ENCODE peak calls at places on chromosomes 16 and 17, in five cellular contexts. One of them, this sample, is unnamed.

GRCh38 chr17:76331083-76331482 is 22.6 kb downstream of the PRPSAP1 start:
- DNase-seq in fibroblast of the aortic adventitia: no peak
- DNase-seq in NB4: no peak
- DNase-seq in ovary: no peak
- DNase-seq in memory B cell: no peak
- DNase-seq in this sample: no peak

GRCh38 chr16:12675852-12676251 is 127.8 kb downstream of the CPPED1 start:
- DNase-seq in fibroblast of the aortic adventitia: peak
- DNase-seq in memory B cell: no peak
- DNase-seq in NB4: no peak
- DNase-seq in ovary: no peak
- DNase-seq in this sample: no peak

GRCh38 chr17:8470447-8471047 is 34.9 kb downstream of the NDEL1 start:
- DNase-seq in NB4: no peak
- DNase-seq in ovary: peak
- DNase-seq in memory B cell: no peak
- DNase-seq in fibroblast of the aortic adventitia: peak
- DNase-seq in this sample: peak

GRCh38 chr16:24834459-24835335 is 11.1 kb upstream of the SLC5A11 start:
- DNase-seq in fibroblast of the aortic adventitia: peak
- DNase-seq in memory B cell: no peak
- DNase-seq in ovary: no peak
- DNase-seq in NB4: peak
- DNase-seq in this sample: no peak

GRCh38 chr16:69620564-69620963 is 54.8 kb downstream of the NFAT5 start:
- DNase-seq in memory B cell: no peak
- DNase-seq in fibroblast of the aortic adventitia: peak
- DNase-seq in NB4: no peak
- DNase-seq in ovary: no peak
- DNase-seq in this sample: no peak

GRCh38 chr16:70377782-70378181 is 31.1 kb downstream of the DDX19A start:
- DNase-seq in NB4: no peak
- DNase-seq in fibroblast of the aortic adventitia: no peak
- DNase-seq in memory B cell: no peak
- DNase-seq in ovary: no peak
- DNase-seq in this sample: no peak

GRCh38 chr16:16007743-16008111 is 58.3 kb downstream of the ABCC1 start:
- DNase-seq in fibroblast of the aortic adventitia: no peak
- DNase-seq in memory B cell: peak
- DNase-seq in NB4: no peak
- DNase-seq in ovary: no peak
- DNase-seq in this sample: no peak

GRCh38 chr17:17120716-17121115 is 78.5 kb downstream of the MPRIP start:
- DNase-seq in memory B cell: no peak
- DNase-seq in NB4: no peak
- DNase-seq in fibroblast of the aortic adventitia: peak
- DNase-seq in ovary: no peak
- DNase-seq in this sample: no peak

GRCh38 chr16:31134091-31134571 is 1.4 kb downstream of the PRSS8 start:
- DNase-seq in fibroblast of the aortic adventitia: no peak
- DNase-seq in NB4: peak
- DNase-seq in memory B cell: no peak
- DNase-seq in ovary: no peak
- DNase-seq in this sample: no peak

GRCh38 chr17:40312893-40313659 is 4.1 kb downstream of the RARA start:
- DNase-seq in fibroblast of the aortic adventitia: no peak
- DNase-seq in memory B cell: no peak
- DNase-seq in NB4: no peak
- DNase-seq in ovary: no peak
- DNase-seq in this sample: no peak

GRCh38 chr16:83676056-83676455 is 131.7 kb upstream of the HSBP1 start:
- DNase-seq in ovary: no peak
- DNase-seq in fibroblast of the aortic adventitia: no peak
- DNase-seq in memory B cell: no peak
- DNase-seq in NB4: no peak
- DNase-seq in this sample: no peak

GRCh38 chr17:6476061-6476833 is 32.0 kb downstream of the PIMREG start:
- DNase-seq in fibroblast of the aortic adventitia: no peak
- DNase-seq in ovary: no peak
- DNase-seq in NB4: no peak
- DNase-seq in memory B cell: no peak
- DNase-seq in this sample: no peak

GRCh38 chr16:56332464-56333079 is 92.8 kb downstream of the AMFR start:
- DNase-seq in ovary: peak
- DNase-seq in fibroblast of the aortic adventitia: peak
- DNase-seq in memory B cell: no peak
- DNase-seq in NB4: peak
- DNase-seq in this sample: peak

GRCh38 chr16:67951485-67951884 is 7.6 kb upstream of the LCAT start:
- DNase-seq in memory B cell: no peak
- DNase-seq in NB4: no peak
- DNase-seq in fibroblast of the aortic adventitia: no peak
- DNase-seq in ovary: no peak
- DNase-seq in this sample: peak

GRCh38 chr17:43917348-43918025 is 10.2 kb upstream of the MPP2 start:
- DNase-seq in ovary: no peak
- DNase-seq in NB4: peak
- DNase-seq in fibroblast of the aortic adventitia: peak
- DNase-seq in memory B cell: peak
- DNase-seq in this sample: peak

GRCh38 chr16:12257926-12258561 is 281.5 kb downstream of the SNX29 start:
- DNase-seq in fibroblast of the aortic adventitia: no peak
- DNase-seq in ovary: no peak
- DNase-seq in NB4: no peak
- DNase-seq in memory B cell: no peak
- DNase-seq in this sample: no peak

GRCh38 chr16:11315499-11315898 is 29.8 kb upstream of the RMI2 start:
- DNase-seq in NB4: no peak
- DNase-seq in fibroblast of the aortic adventitia: no peak
- DNase-seq in memory B cell: no peak
- DNase-seq in ovary: no peak
- DNase-seq in this sample: no peak

GRCh38 chr17:7095642-7096041 is 15.6 kb upstream of the CLEC10A start:
- DNase-seq in fibroblast of the aortic adventitia: no peak
- DNase-seq in NB4: peak
- DNase-seq in ovary: no peak
- DNase-seq in memory B cell: peak
- DNase-seq in this sample: no peak

GRCh38 chr17:68106085-68106484 is 70.5 kb downstream of the KPNA2 start:
- DNase-seq in memory B cell: no peak
- DNase-seq in ovary: no peak
- DNase-seq in fibroblast of the aortic adventitia: no peak
- DNase-seq in NB4: no peak
- DNase-seq in this sample: no peak

GRCh38 chr17:62109924-62110323 is 44.8 kb upstream of the MED13 start:
- DNase-seq in fibroblast of the aortic adventitia: no peak
- DNase-seq in ovary: no peak
- DNase-seq in NB4: no peak
- DNase-seq in memory B cell: no peak
- DNase-seq in this sample: no peak

GRCh38 chr16:6880263-6880662 is 452.4 kb upstream of the RBFOX1 start:
- DNase-seq in memory B cell: no peak
- DNase-seq in NB4: no peak
- DNase-seq in ovary: no peak
- DNase-seq in fibroblast of the aortic adventitia: no peak
- DNase-seq in this sample: no peak

GRCh38 chr17:836154-836553 is 54.0 kb downstream of the MRM3 start:
- DNase-seq in NB4: no peak
- DNase-seq in memory B cell: no peak
- DNase-seq in ovary: no peak
- DNase-seq in fibroblast of the aortic adventitia: peak
- DNase-seq in this sample: no peak

GRCh38 chr16:24452724-24453123 is 86.6 kb upstream of the RBBP6 start:
- DNase-seq in memory B cell: no peak
- DNase-seq in fibroblast of the aortic adventitia: no peak
- DNase-seq in ovary: no peak
- DNase-seq in NB4: no peak
- DNase-seq in this sample: no peak

GRCh38 chr16:23124315-23124714 is 24.9 kb downstream of the USP31 start:
- DNase-seq in fibroblast of the aortic adventitia: peak
- DNase-seq in NB4: no peak
- DNase-seq in ovary: no peak
- DNase-seq in memory B cell: no peak
- DNase-seq in this sample: peak

GRCh38 chr16:66097746-66098145 is 268.7 kb upstream of the CDH5 start:
- DNase-seq in NB4: no peak
- DNase-seq in fibroblast of the aortic adventitia: no peak
- DNase-seq in memory B cell: no peak
- DNase-seq in ovary: no peak
- DNase-seq in this sample: no peak

GRCh38 chr17:29369831-29370735 is 20.1 kb upstream of the TAOK1 start:
- DNase-seq in fibroblast of the aortic adventitia: peak
- DNase-seq in memory B cell: peak
- DNase-seq in NB4: peak
- DNase-seq in ovary: peak
- DNase-seq in this sample: peak

GRCh38 chr17:1486802-1487695 is 5.4 kb downstream of the MYO1C start:
- DNase-seq in memory B cell: peak
- DNase-seq in fibroblast of the aortic adventitia: peak
- DNase-seq in NB4: peak
- DNase-seq in ovary: peak
- DNase-seq in this sample: peak

GRCh38 chr17:28774206-28774605 is 30.4 kb downstream of the TRAF4 start:
- DNase-seq in NB4: no peak
- DNase-seq in ovary: no peak
- DNase-seq in fibroblast of the aortic adventitia: no peak
- DNase-seq in memory B cell: no peak
- DNase-seq in this sample: no peak

GRCh38 chr17:28898261-28898955 is 875 bp upstream of the FLOT2 start:
- DNase-seq in memory B cell: no peak
- DNase-seq in ovary: no peak
- DNase-seq in fibroblast of the aortic adventitia: no peak
- DNase-seq in NB4: no peak
- DNase-seq in this sample: no peak

GRCh38 chr16:8899709-8900317 is 17.7 kb downstream of the LITAFD start:
- DNase-seq in fibroblast of the aortic adventitia: no peak
- DNase-seq in memory B cell: no peak
- DNase-seq in ovary: no peak
- DNase-seq in NB4: peak
- DNase-seq in this sample: no peak

GRCh38 chr17:81939881-81940385 is 2.8 kb upstream of the PYCR1 start:
- DNase-seq in memory B cell: no peak
- DNase-seq in ovary: peak
- DNase-seq in NB4: no peak
- DNase-seq in fibroblast of the aortic adventitia: peak
- DNase-seq in this sample: peak

GRCh38 chr17:77346765-77347164 is 206.0 kb downstream of the SEC14L1 start:
- DNase-seq in ovary: no peak
- DNase-seq in NB4: no peak
- DNase-seq in memory B cell: no peak
- DNase-seq in fibroblast of the aortic adventitia: no peak
- DNase-seq in this sample: no peak

GRCh38 chr16:58481931-58482330 is 18.0 kb upstream of the NDRG4 start:
- DNase-seq in NB4: no peak
- DNase-seq in memory B cell: no peak
- DNase-seq in fibroblast of the aortic adventitia: no peak
- DNase-seq in ovary: no peak
- DNase-seq in this sample: no peak

GRCh38 chr16:28189237-28189636 is 22.5 kb downstream of the XPO6 start:
- DNase-seq in fibroblast of the aortic adventitia: no peak
- DNase-seq in NB4: no peak
- DNase-seq in memory B cell: no peak
- DNase-seq in ovary: no peak
- DNase-seq in this sample: no peak